ENCODE peak calls at places on chromosomes 6 and 20, in five cellular contexts. F is substantia nigra; M is activated T-helper 1 cell treated with anti-CD3 and anti-CD28 coated beads, Interleukin-12 subunit alpha, Interleukin-12 subunit beta, Interleukin-2, Interleukin-4 antibody, amounts not matched to agents 30 ng/mL and 10 ng/mL and 1 ng/mL, durations not matched to agents 14 hours and 24 hours and 36 hours; B is psoas muscle; H is mucosa of descending colon. K is an unnamed sample.

GRCh38 chr20:9491324-9491723 is 23.1 kb upstream of the LAMP5 start:
- DNase-seq in H (no peak), B (no peak), F (no peak), M (no peak), K (no peak)

GRCh38 chr6:30071081-30071818 is 4.3 kb downstream of the PPP1R11 start:
- DNase-seq in H (peak), B (peak), M (no peak), F (no peak), K (peak)

GRCh38 chr6:33372532-33373123 is 19.0 kb upstream of the KIFC1 start:
- DNase-seq in H (no peak), F (no peak), M (no peak), B (no peak), K (no peak)

GRCh38 chr6:3019749-3020320 is 20.1 kb downstream of the NQO2 start:
- DNase-seq in B (no peak), M (no peak), F (no peak), H (no peak), K (no peak)

GRCh38 chr6:38012573-38012972 is 193.0 kb downstream of the ZFAND3 start:
- DNase-seq in F (no peak), H (no peak), M (no peak), B (no peak), K (no peak)

GRCh38 chr6:162907876-162908481 is 180.2 kb downstream of the PACRG start:
- DNase-seq in H (no peak), F (no peak), M (no peak), B (no peak), K (no peak)

GRCh38 chr20:19757973-19758887 is at the start of gene RIN2:
- DNase-seq in B (peak), F (peak), H (peak), M (no peak), K (peak)

GRCh38 chr20:58065508-58066361 is 162.7 kb downstream of the ANKRD60 start:
- DNase-seq in H (no peak), F (no peak), M (no peak), B (no peak), K (no peak)

GRCh38 chr20:1922786-1923185 is 27.6 kb downstream of the SIRPA start:
- DNase-seq in B (no peak), F (no peak), H (peak), M (no peak), K (no peak)

GRCh38 chr6:149032599-149033405 is 284.7 kb upstream of the TAB2 start:
- DNase-seq in M (peak), B (no peak), F (no peak), H (no peak), K (peak)

GRCh38 chr6:112912351-112913101 is 565.4 kb downstream of the RFPL4B start:
- DNase-seq in M (no peak), B (no peak), F (no peak), H (no peak), K (no peak)

GRCh38 chr6:159074120-159074684 is 29.4 kb upstream of the TAGAP start:
- DNase-seq in M (no peak), H (no peak), B (no peak), F (no peak), K (no peak)

K was measured in right lobe of liver.